ENCODE peak calls at places on chromosomes 6 and 20, in four cellular contexts. R is fibroblast of lung, W is stomach, E is right atrium auricular region. F is an unnamed sample. For H3K4me1, the result is how much of the 10 kb centered on the place peaks cover.

GRCh38 chr20:6685181-6685582 is 82.3 kb upstream of the BMP2 start:
- DNase-seq in R (no peak), W (no peak), E (no peak), F (no peak)

GRCh38 chr6:28710466-28711191 is 184.9 kb downstream of the GPX5 start:
- DNase-seq in R (peak), W (no peak), E (no peak), F (no peak)

GRCh38 chr20:43821795-43822194 is 92.9 kb upstream of the TOX2 start:
- DNase-seq in R (no peak), W (no peak), E (no peak), F (no peak)

GRCh38 chr6:100230976-100231316 is 233.8 kb downstream of the SIM1 start:
- DNase-seq in R (no peak), W (no peak), E (no peak), F (no peak)

GRCh38 chr6:145815875-145816274 is 1.3 kb upstream of the FBXO30 start:
- DNase-seq in R (peak), W (no peak), E (no peak), F (no peak)

GRCh38 chr6:114580882-114581281 is 238.1 kb upstream of the HS3ST5 start:
- DNase-seq in R (no peak), W (no peak), E (no peak), F (no peak)

GRCh38 chr20:62802026-62802712 is 2.5 kb upstream of the OGFR start:
- DNase-seq in R (no peak), W (no peak), E (no peak), F (no peak)

GRCh38 chr20:64010711-64011237 is 25.2 kb upstream of the C20orf204 start:
- DNase-seq in R (peak), W (no peak), E (no peak), F (no peak)

GRCh38 chr6:111813247-111814162 is 59.7 kb downstream of the FYN start:
- DNase-seq in R (no peak), W (no peak), E (no peak), F (no peak)
- H3K4me1 ChIP-seq in R (under half), W (half or more), E (under half), F (under half)

GRCh38 chr6:39221115-39221514 is 8.2 kb downstream of the KCNK5 start:
- DNase-seq in R (no peak), W (no peak), E (no peak), F (no peak)

GRCh38 chr6:39221746-39222641 is 7.3 kb downstream of the KCNK5 start:
- DNase-seq in R (no peak), W (no peak), E (no peak), F (no peak)

GRCh38 chr6:39217177-39217864 is 12.0 kb downstream of the KCNK5 start:
- DNase-seq in R (no peak), W (peak), E (no peak), F (peak)

GRCh38 chr6:39215640-39216158 is 13.6 kb downstream of the KCNK5 start:
- DNase-seq in R (no peak), W (no peak), E (no peak), F (peak)

DNA sequence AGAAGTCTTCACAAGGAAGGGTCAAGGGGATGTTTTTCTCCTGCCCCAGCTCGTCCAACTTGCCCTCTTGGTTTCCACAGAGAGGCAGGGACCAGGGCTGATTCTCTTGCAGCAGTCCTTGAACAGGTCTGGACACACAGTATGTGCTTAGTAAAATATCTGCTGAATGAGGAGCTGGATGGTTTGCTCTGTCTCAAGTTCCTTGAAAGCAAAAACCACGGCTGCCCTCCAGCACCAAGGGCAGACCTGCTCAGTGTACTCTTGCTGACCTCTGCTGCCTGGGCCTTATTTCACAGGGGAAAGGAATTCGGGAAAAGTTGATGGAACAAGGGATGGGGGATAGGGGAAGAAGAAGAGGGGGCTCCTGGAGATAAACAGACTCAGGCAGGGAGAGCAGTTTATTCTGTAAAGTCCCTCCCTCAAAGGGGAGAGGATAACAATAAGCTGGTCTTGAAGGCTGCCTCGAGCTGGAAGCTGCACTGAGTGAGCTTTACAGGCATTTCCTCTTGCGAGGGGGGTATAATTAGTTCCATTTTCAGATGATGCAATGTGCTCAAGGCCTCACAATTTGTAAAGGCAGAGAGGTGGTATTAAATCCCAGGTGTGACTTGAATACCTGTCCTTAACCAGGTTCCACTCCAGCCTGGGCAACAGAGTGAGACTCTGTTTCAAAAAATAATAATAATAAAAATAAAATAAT is 10.3 kb downstream of the KCNK5 start:
- DNase-seq in R (peak), W (no peak), E (no peak), F (no peak)
- H3K4me1 ChIP-seq in R (under half), W (half or more), E (under half), F (half or more)

GRCh38 chr20:3150908-3151307 is 8.8 kb downstream of the FASTKD5 start:
- DNase-seq in R (no peak), W (no peak), E (no peak), F (no peak)
- H3K4me1 ChIP-seq in R (under half), W (half or more), E (under half), F (under half)

GRCh38 chr20:57703013-57703412 is 6.8 kb downstream of the PMEPA1 start:
- DNase-seq in R (no peak), W (no peak), E (no peak), F (peak)
- H3K4me1 ChIP-seq in R (under half), W (under half), E (under half), F (under half)

DNA sequence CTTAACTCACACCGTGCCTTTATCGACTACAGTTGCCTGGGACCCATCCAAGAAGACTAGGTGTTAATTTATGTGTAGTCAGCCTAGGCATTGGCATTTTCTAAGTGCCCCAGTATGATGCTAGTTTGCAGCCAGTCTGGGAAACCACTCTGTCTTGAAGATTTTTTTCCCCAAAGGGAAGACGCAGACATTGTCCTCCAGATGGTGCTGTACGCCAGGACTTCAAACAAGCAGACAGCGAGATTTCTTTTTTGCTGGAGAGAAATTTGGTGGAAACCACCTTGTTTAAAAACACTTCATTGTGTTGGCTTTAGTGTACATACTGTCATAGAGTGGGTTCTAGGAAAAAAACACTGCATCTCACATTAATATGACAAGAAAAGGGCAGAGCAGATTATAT is 30.0 kb downstream of the ALDH5A1 start:
- DNase-seq in R (peak), W (no peak), E (no peak), F (no peak)
- H3K4me1 ChIP-seq in R (under half), W (under half), E (under half), F (under half)

GRCh38 chr6:30842754-30843610 is 41.3 kb upstream of the DDR1 start:
- DNase-seq in R (no peak), W (no peak), E (no peak), F (no peak)
- H3K4me1 ChIP-seq in R (under half), W (half or more), E (under half), F (under half)

DNA sequence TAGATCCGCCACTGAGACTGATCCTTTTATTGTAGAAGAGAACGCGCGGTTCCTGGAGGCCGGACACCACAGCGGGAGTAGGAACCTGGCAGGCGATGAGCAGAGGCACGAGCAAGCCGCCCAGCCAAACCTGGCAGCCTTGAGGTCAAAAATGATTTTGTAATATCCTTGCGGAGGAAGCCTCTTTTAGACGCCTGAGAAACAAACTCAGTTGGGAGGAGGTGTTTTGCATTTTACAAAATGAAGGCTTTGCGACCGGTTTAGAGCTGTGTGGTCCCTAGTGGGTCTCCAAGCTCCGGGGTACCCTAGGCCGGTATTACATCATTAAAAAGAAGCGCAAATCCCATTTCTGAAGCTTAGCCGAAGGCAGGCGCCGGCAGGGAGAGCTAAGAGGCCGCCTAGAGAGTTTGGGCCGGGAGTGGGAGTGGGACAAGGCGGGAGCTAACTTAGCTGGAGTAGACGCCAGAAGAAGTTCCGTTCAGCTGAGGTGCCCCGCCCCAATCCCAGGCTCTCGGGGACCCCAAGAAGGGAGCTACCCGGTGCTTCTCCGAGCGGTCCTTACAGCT is 1.8 kb upstream of the TBX18 start:
- DNase-seq in R (no peak), W (no peak), E (peak), F (no peak)
- H3K4me1 ChIP-seq in R (under half), W (under half), E (under half), F (under half)

DNA sequence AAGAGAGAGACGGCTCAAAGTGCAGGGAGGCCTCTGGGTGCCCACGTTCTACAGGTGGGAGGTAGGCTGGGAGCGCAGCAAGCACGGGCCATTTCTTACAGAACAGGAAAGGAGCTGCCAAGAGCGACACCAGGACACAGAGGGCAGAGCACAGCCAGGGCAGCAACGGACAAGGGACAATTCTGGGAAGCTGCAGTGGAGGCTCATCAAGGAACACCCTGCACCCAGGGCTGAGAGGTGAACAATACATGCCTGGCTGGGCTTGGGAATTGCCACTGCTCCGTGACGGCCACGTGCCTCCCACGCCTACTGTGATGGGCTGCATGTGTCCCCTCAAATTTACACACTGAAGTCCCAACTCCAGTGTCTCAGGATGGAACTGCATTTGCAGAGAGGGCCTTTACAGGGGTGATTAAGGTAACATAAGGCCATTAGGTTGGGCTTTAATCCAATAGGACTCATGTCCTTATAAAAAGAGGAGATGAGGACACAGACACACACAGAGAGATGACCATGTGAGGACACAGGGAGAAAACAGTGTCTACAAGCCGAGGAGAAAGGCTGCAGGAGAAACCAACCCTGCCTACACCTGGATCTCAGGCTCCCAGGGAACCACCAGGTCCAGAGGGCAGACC is 13.6 kb downstream of the SERPINB6 start:
- DNase-seq in R (no peak), W (no peak), E (no peak), F (no peak)
- H3K4me1 ChIP-seq in R (under half), W (half or more), E (under half), F (under half)

GRCh38 chr6:106787327-106788196 is 158.2 kb downstream of the QRSL1 start:
- DNase-seq in R (no peak), W (peak), E (no peak), F (no peak)

GRCh38 chr6:106778943-106779342 is 149.6 kb downstream of the QRSL1 start:
- DNase-seq in R (no peak), W (no peak), E (no peak), F (no peak)

GRCh38 chr6:106782524-106783265 is 153.3 kb downstream of the QRSL1 start:
- DNase-seq in R (no peak), W (peak), E (no peak), F (no peak)

GRCh38 chr6:106788761-106789160 is 159.4 kb downstream of the QRSL1 start:
- DNase-seq in R (no peak), W (no peak), E (no peak), F (no peak)

DNA sequence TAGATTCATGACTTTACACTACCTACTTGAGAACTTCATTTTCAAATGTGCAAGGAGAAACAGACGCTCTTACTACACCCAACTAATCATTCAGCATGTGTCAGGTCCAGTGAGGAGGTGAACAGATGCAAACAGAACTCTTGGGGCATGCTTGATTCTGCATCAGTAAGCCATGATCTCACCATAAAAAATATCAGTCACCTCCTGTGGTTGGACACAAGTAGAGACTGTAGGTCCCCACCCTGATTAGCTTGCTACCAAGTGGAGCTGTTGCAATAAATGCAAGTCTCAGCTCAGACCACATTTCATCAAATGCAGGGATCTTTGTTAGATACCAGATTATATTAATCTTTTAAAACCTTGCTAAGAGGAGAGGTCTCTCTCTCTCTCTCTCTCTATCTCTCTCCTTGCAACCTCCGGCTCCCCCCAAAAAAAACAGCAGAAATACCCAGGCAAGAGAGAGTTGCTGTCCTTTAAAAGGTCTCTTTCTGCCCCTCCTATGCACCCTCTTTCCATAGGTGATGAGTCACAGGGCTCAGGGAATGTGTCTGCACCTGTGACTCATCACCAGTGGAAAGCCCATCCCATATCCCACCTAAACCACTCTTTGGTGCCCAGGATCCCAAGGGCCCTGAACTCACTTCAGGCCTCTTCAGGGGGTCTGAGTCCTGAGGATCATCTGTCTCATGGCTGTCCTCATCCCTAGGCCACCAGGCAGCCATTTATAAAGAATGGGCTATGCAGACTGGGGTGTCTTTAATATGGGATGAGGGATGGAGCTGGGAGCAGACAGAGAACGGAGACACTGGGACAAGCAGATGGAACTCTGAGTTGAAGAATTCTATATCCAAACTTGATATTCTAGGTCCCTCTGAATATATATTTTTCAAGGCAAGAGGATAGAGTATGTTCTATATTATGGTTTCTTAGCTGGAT is 154.5 kb downstream of the QRSL1 start:
- DNase-seq in R (no peak), W (no peak), E (no peak), F (no peak)
- H3K4me1 ChIP-seq in R (under half), W (under half), E (under half), F (under half)

F was measured in transverse colon.